ENCODE peak calls at places on chromosomes 3 and 15, in five cellular contexts. O, Y, Q, I and C are unnamed samples.

GRCh38 chr15:69647160-69647513 is 194.5 kb downstream of the RPLP1 start:
- DNase-seq in Y (no peak), I (no peak), O (no peak), Q (no peak), C (no peak)

GRCh38 chr15:25847066-25847465 is 16.1 kb downstream of the ATP10A start:
- DNase-seq in O (no peak), Y (no peak), I (no peak), Q (no peak), C (no peak)

GRCh38 chr3:16512435-16513140 is 911 bp downstream of the RFTN1 start:
- DNase-seq in Q (peak; percentile 35), Y (no peak), I (peak; percentile 75), O (peak; percentile 76), C (no peak)

GRCh38 chr3:25610779-25611178 is 53.9 kb downstream of the TOP2B start:
- DNase-seq in Q (no peak), O (no peak), Y (no peak), I (no peak), C (no peak)

GRCh38 chr3:149364624-149365023 is 12.8 kb downstream of the TM4SF1 start:
- DNase-seq in I (no peak), O (no peak), Q (no peak), Y (no peak), C (no peak)

GRCh38 chr15:64051645-64052259 is 5.5 kb upstream of the DAPK2 start:
- DNase-seq in Q (no peak), O (no peak), Y (no peak), I (no peak), C (no peak)

GRCh38 chr3:31185004-31185357 is 290.5 kb upstream of the GADL1 start:
- DNase-seq in Q (no peak), I (no peak), O (peak; percentile 19), Y (no peak), C (no peak)

GRCh38 chr15:64356443-64357040 is 569 bp upstream of the CSNK1G1 start:
- DNase-seq in O (peak; percentile 95), Y (no peak), I (no peak), Q (no peak), C (no peak)

GRCh38 chr3:150371741-150372254 is 36.3 kb upstream of the TSC22D2 start:
- DNase-seq in O (peak; percentile 98), Y (peak; percentile 98), Q (peak; percentile 100), I (no peak), C (no peak)

GRCh38 chr15:52011711-52012144 is 7.3 kb upstream of the MAPK6 start:
- DNase-seq in I (no peak), O (no peak), Y (no peak), Q (peak; percentile 60), C (no peak)

GRCh38 chr3:140246578-140246977 is 311.6 kb downstream of the CLSTN2 start:
- DNase-seq in Q (no peak), Y (no peak), I (no peak), O (no peak), C (no peak)
- H3K4me3 ChIP-seq in Q (no peak overlapping the region), Y (no peak overlapping the region), I (no peak overlapping the region), O (no peak overlapping the region), C (no peak overlapping the region)

GRCh38 chr15:83108266-83109219 is 1.1 kb downstream of the TM6SF1 start:
- DNase-seq in Q (peak; percentile 90), Y (no peak), O (peak; percentile 15), I (peak; percentile 72), C (no peak)
- TF ChIP-seq EZH2 in Q (no peak), Y (no peak), O (no peak), I (no peak), C (no peak)

DNA sequence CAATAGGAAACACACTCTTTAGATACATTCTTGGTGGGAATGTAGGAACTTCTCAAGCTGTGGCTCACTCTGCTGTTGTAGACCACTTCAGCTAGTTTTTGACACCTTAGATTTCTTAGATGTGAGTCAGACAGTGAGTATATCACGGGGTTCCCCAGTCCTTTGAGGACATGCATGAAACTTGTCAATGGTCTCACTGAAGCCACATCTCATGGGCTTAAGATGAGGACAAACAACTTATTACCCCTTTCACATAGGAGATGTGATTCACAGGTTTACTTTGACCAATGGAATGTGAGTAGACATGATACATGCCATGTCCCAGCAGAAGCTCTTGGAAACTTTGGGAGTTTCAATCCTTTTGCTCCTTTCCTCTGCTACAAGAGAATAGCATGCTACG is 325.5 kb downstream of the CHST2 start:
- DNase-seq in Q (peak; percentile 25), I (no peak), Y (peak; percentile 82), O (peak; percentile 58), C (no peak)
- H3K9ac ChIP-seq in Q (no peak overlapping the region), I (no peak overlapping the region), Y (no peak overlapping the region), O (no peak overlapping the region), C (no peak overlapping the region)

GRCh38 chr15:83794209-83794608 is 140.3 kb downstream of the ADAMTSL3 start:
- DNase-seq in I (no peak), O (no peak), Y (no peak), Q (no peak), C (no peak)

DNA sequence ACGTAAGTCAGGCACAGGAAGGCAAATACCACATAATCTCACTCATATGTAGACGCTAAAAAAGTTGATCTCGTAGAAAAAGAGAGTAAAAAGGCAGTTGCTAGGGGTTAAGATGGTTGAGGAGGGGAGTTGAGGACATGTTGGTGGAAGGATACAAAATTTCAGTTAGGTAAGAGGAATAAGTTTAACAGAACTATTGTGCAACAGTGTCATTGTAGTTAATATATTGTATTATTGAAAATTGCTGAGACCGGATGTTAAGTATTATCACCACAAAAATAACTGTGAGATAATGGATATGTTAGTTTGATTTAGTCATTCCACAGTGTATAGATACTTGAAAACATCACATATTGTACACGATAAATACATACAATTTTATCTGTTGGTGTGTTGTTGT is 139.1 kb downstream of the ADAMTSL3 start:
- DNase-seq in Q (no peak), Y (no peak), I (no peak), O (no peak), C (no peak)
- H3K4me3 ChIP-seq in Q (no peak overlapping the region), Y (no peak overlapping the region), I (no peak overlapping the region), O (no peak overlapping the region), C (no peak overlapping the region)

DNA sequence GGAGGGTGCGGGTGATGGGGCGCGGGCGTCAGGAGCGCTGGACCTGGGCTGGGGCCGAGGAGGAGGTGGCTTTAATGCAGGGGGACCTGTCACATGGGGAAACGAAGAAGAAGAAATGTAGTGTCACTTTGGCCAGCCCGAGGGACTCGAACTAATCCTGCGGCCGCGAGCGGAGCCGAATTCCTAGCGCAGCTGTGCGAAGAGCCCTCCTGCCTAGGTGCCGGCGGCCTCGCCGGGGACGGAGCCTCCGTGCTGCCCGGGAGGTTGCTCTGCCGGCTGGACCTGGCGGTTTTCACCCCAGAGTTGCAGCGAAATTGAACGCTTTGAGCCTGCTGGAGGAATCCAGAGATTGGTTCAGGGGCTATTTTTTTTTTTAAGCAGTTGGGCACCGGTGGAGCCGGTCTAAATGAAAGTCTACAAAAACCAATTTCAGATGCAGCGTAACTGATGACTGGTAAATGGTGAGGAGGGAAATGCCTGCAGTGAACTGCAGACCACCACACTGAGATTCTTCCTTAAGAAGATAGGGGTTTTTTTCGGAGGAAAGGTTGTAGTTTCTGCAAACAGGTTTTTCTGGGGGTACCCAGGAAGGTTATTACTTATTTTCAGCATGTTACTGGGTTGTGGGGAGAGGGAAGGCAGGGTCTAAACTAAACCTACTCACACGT is 674 bp downstream of the TMEM108 start:
- DNase-seq in Q (no peak), I (no peak), Y (no peak), O (peak; percentile 33), C (peak; percentile 24)
- TF ChIP-seq EZH2 in Q (peak; percentile 84), I (no peak), Y (peak; percentile 84), O (no peak), C (no peak)

DNA sequence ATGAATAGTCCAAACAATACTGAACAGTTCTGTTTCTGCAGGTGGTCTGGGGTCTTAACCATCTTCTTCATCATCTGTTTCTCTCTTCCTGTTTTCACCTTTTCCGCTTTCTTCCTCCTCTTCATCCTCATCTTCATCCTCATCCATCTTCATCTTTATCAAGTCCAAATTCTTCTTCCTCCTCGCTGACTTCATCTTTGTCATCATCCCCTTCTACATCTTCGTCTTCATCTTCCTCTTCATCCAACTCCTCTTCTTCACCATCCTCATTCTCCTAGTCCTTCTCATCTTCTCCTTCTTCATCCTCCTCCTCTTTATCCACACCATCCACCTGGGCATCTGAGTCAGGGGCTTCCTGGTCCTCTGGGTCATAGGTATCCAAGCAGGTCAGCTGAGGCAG is 16.5 kb upstream of the CFAP161 start:
- DNase-seq in Q (no peak), O (no peak), Y (no peak), I (no peak), C (no peak)
- H3K9ac ChIP-seq in Q (no peak overlapping the region), O (no peak overlapping the region), Y (no peak overlapping the region), I (no peak overlapping the region), C (no peak overlapping the region)

GRCh38 chr3:53162672-53163458 is 1.9 kb downstream of the PRKCD start:
- DNase-seq in Y (peak; percentile 36), Q (no peak), I (no peak), O (no peak), C (no peak)
- H3K4me3 ChIP-seq in Y (peak overlapping the region; percentile 95), Q (no peak overlapping the region), I (no peak overlapping the region), O (peak overlapping the region; percentile 87), C (peak overlapping the region; percentile 48)

GRCh38 chr3:161371441-161372320 is at the start of gene SPTSSB:
- DNase-seq in I (no peak), Y (peak; percentile 72), Q (peak; percentile 32), O (peak; percentile 47), C (peak; percentile 57)
- TF ChIP-seq EZH2 in I (no peak), Y (no peak), Q (no peak), O (no peak), C (no peak)

GRCh38 chr3:62602987-62603386 is 229.6 kb upstream of the FEZF2 start:
- DNase-seq in I (no peak), Q (peak; percentile 22), Y (no peak), O (peak; percentile 47), C (no peak)
- H3K9ac ChIP-seq in I (no peak overlapping the region), Q (peak overlapping the region; percentile 51), Y (peak overlapping the region; percentile 53), O (peak overlapping the region; percentile 90), C (no peak overlapping the region)